ENCODE peak calls at places on chromosomes 1 and 21, in five cellular contexts. F is testis, Q is NB4, V is GM12891, N is tibial nerve. G is an unnamed sample.

GRCh38 chr1:12161662-12162458 is 4.9 kb upstream of the TNFRSF1B start:
- DNase-seq in F (peak; percentile 88), Q (peak; percentile 96), V (peak; percentile 64), N (peak; percentile 77), G (peak; percentile 78)

GRCh38 chr21:15289246-15289645 is 224.4 kb upstream of the NRIP1 start:
- DNase-seq in F (no peak), Q (no peak), V (no peak), N (no peak), G (no peak)

GRCh38 chr1:1176931-1177330 is 3.3 kb downstream of the TTLL10 start:
- DNase-seq in F (no peak), Q (no peak), V (no peak), N (no peak), G (no peak)

GRCh38 chr1:85606414-85606800 is 25.8 kb downstream of the CCN1 start:
- DNase-seq in F (no peak), Q (no peak), V (no peak), N (no peak), G (no peak)

GRCh38 chr1:167473761-167474160 is 44.6 kb downstream of the CD247 start:
- DNase-seq in F (no peak), Q (no peak), V (no peak), N (no peak), G (no peak)

GRCh38 chr1:36542024-36542961 is 59.6 kb upstream of the CSF3R start:
- DNase-seq in F (peak; percentile 1), Q (no peak), V (no peak), N (no peak), G (no peak)

GRCh38 chr1:26177182-26177684 is at the start of gene CNKSR1:
- DNase-seq in F (no peak), Q (no peak), V (no peak), N (no peak), G (no peak)

GRCh38 chr1:94739521-94740061 is 80.6 kb upstream of the SLC44A3 start:
- DNase-seq in F (no peak), Q (peak; percentile 54), V (no peak), N (no peak), G (no peak)

GRCh38 chr1:53377438-53377841 is 49.6 kb upstream of the LRP8 start:
- DNase-seq in F (no peak), Q (no peak), V (no peak), N (no peak), G (no peak)

GRCh38 chr1:228059536-228060457 is 22.7 kb upstream of the ARF1 start:
- DNase-seq in F (peak; percentile 77), Q (no peak), V (peak; percentile 52), N (no peak), G (peak; percentile 47)

GRCh38 chr1:212167098-212167497 is 118.1 kb upstream of the PPP2R5A start:
- DNase-seq in F (no peak), Q (peak; percentile 18), V (no peak), N (no peak), G (no peak)

DNA sequence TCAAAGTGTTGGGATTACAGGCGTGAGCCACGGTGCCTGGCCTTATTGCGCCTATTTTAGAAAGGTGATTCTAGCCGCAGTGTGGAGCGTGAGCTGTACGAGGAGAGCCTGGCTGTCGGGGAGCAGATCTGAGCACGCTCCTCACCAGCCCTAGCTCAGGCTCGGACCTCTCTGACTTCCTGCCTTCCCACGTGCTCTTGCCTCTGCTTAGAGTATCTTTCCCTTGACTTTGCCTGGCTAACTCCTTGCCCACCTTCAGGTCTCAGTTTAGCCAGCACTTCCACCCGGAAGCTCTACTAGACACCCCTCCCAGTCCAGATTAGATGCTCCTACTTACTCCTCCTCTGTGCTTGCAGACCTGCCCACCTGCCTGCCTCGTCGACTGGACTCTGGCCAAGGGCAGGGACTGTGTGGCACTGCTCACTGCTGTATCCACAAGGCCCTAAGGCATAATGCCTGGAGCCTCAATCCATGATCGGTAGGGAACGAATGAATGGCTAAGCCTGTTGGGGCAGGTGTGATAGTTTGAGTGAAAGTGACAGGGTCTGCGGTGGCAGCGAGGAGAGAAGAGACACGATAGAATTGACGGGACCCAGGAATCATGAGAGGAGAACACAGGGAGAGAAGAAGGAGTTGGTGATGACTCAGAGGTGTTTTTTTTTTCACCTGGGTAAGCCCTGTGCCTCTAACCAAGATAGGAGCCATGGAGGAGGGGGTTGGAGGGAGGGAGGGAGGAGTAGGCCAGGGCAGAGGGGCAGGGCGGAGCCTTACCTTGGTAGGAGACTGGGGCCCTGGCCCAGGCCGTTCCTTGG is 28.1 kb upstream of the WASF2 start:
- DNase-seq in F (no peak), Q (no peak), V (no peak), N (no peak), G (no peak)
- TF ChIP-seq POLR2A in F (no peak), Q (no peak), V (no peak), N (no peak), G (no peak)

GRCh38 chr1:32612189-32612881 is 38.0 kb downstream of the ZBTB8OS start:
- DNase-seq in F (peak; percentile 90), Q (no peak), V (peak; percentile 60), N (peak; percentile 63), G (peak; percentile 70)
- TF ChIP-seq POLR2A in F (no peak), Q (no peak), V (peak; percentile 41), N (no peak), G (peak; percentile 31)

GRCh38 chr1:107966550-107966949 is 1.6 kb upstream of the VAV3 start:
- DNase-seq in F (no peak), Q (no peak), V (no peak), N (no peak), G (no peak)

GRCh38 chr1:107963009-107963408 is 2.0 kb downstream of the VAV3 start:
- DNase-seq in F (no peak), Q (peak; percentile 16), V (no peak), N (no peak), G (peak; percentile 10)

GRCh38 chr1:107964397-107965111 is 426 bp downstream of the VAV3 start:
- DNase-seq in F (peak; percentile 38), Q (no peak), V (peak; percentile 12), N (no peak), G (peak; percentile 52)

GRCh38 chr1:107965112-107965991 is at the start of gene VAV3:
- DNase-seq in F (peak; percentile 84), Q (peak; percentile 89), V (peak; percentile 25), N (peak; percentile 44), G (peak; percentile 68)

GRCh38 chr1:107963601-107964396 is 1.2 kb downstream of the VAV3 start:
- DNase-seq in F (peak; percentile 19), Q (peak; percentile 69), V (peak; percentile 44), N (peak; percentile 13), G (peak; percentile 33)
- TF ChIP-seq POLR2A in F (no peak), Q (no peak), V (no peak), N (no peak), G (no peak)

DNA sequence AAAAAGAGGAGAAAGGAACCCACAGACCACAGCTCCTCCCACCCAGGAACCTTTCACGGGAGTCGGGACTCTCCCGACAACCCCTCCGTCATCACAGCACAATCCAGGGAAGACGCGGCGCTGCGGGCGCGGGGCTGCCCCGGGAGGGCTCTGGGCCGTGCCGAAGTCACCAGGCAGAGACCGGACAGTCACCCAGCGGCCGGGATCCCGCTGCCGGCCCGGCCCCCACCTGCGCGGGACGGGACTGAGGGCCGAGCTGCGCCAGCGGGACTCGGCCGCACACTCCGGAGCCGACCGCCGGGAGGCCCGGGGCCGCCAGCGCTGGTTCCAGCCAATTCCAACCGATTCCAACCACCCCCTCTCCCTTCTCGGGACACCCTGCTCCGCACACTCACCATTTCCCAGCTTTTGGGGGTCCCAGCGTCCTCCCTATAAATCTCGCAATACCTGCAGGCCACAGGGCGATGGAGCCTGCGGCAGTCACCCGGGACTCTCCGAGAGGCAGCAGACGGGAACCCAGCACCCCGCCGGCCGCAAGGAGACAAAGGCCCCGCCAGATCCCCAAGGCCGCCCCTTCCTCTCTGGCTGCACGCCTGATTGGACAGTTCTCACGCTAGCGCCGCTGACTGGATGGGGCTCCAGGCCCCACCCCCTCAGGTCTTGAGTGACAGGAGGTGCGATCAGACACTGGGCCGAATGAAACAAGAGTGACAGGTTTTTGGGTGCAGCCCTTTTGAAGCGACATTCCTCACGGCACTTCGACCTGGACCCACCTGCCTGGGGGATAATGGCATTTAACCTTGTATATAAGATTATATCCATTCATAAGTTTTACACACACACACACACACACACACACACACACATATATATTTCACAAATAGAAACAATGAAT is at the start of gene ZNF695:
- DNase-seq in F (peak; percentile 95), Q (peak; percentile 99), V (peak; percentile 83), N (peak; percentile 28), G (peak; percentile 62)
- TF ChIP-seq POLR2A in F (no peak), Q (peak; percentile 75), V (no peak), N (no peak), G (peak; percentile 33)

DNA sequence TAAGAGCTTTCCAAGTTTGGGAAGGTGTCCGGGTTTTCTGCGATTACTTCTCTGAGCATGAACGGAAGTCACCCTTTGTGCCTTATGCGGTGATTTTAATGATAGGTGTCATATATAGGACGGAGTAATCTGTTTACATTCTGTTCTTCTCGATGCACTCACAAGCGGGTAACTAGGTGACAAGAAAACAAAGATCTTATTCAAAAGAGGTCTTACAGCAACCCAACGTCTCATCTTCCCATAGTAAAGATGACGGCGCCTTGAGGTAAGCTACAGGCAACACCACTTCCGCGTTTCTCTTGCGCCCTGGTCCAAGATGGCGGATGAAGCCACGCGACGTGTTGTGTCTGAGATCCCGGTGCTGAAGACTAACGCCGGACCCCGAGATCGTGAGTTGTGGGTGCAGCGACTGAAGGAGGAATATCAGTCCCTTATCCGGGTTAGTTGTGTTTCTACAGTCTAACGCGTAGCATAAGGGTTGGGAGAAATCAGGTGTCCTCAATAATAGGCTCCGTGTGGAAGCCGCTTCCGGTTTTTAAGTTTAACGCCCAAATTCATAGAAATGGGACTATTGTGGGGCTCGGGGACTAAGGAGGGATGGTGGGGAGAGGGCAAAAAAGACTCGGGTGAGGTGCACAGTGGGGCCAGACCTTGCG is at the start of gene UFC1:
- DNase-seq in F (peak; percentile 93), Q (peak; percentile 92), V (peak; percentile 78), N (peak; percentile 80), G (peak; percentile 94)
- TF ChIP-seq POLR2A in F (no peak), Q (peak; percentile 58), V (peak; percentile 95), N (peak; percentile 23), G (peak; percentile 91)